ENCODE peak calls at places on chromosomes 16 and 17, in ten cellular contexts. R, U, L, E, D, Y, G, H, X and W are unnamed samples.

GRCh38 chr17:79664925-79665738 is 54.3 kb upstream of the RBFOX3 start:
- DNase-seq in R (no peak), U (no peak), L (no peak), E (no peak), D (no peak), Y (peak; percentile 74), G (no peak), H (no peak), X (no peak), W (peak; percentile 81)

GRCh38 chr17:72455562-72455961 is 334.7 kb downstream of the SOX9 start:
- DNase-seq in R (no peak), U (no peak), L (no peak), E (no peak), D (no peak), Y (no peak), G (no peak), H (no peak), X (no peak), W (no peak)

GRCh38 chr16:67459066-67459857 is 21.7 kb downstream of the ATP6V0D1 start:
- DNase-seq in R (no peak), U (no peak), L (no peak), E (peak; percentile 10), D (no peak), Y (peak; percentile 38), G (no peak), H (no peak), X (no peak), W (no peak)

GRCh38 chr17:51056813-51057510 is 63.7 kb downstream of the SPAG9 start:
- DNase-seq in R (no peak), U (no peak), L (peak; percentile 93), E (peak; percentile 37), D (peak; percentile 32), Y (peak; percentile 49), G (peak; percentile 34), H (peak; percentile 20), X (peak; percentile 91), W (peak; percentile 81)

GRCh38 chr17:83113792-83114191 is 34.4 kb downstream of the METRNL start:
- DNase-seq in R (no peak), U (no peak), L (no peak), E (no peak), D (no peak), Y (no peak), G (no peak), H (no peak), X (no peak), W (no peak)

GRCh38 chr16:559411-560207 is 585 bp upstream of the PRR35 start:
- DNase-seq in R (no peak), U (no peak), L (no peak), E (no peak), D (no peak), Y (peak; percentile 76), G (no peak), H (no peak), X (no peak), W (no peak)

GRCh38 chr16:6035161-6035560 is 937.6 kb upstream of the EEF2KMT start:
- DNase-seq in R (no peak), U (no peak), L (no peak), E (no peak), D (no peak), Y (no peak), G (no peak), H (no peak), X (no peak), W (no peak)

GRCh38 chr16:29877266-29877961 is 14.4 kb upstream of the CDIPT start:
- DNase-seq in R (peak; percentile 21), U (no peak), L (peak; percentile 15), E (no peak), D (no peak), Y (peak; percentile 78), G (peak; percentile 94), H (peak; percentile 84), X (no peak), W (peak; percentile 62)

GRCh38 chr16:78444-79145 is 570 bp downstream of the MPG start:
- DNase-seq in R (no peak), U (no peak), L (peak; percentile 52), E (no peak), D (no peak), Y (no peak), G (peak; percentile 31), H (peak; percentile 32), X (no peak), W (peak; percentile 37)

GRCh38 chr16:67719778-67720144 is 645 bp upstream of the GFOD2 start:
- DNase-seq in R (peak; percentile 3), U (peak; percentile 22), L (peak; percentile 63), E (no peak), D (peak; percentile 9), Y (peak; percentile 52), G (peak; percentile 61), H (peak; percentile 10), X (peak; percentile 55), W (no peak)